ENCODE peak calls at places on chromosomes 3 and 15, in five cellular contexts. O, G, Q, H and M are unnamed samples.

GRCh38 chr15:39934415-39935044 is 615 bp downstream of the EIF2AK4 start:
- DNase-seq in Q (no peak), O (peak), H (no peak), G (no peak), M (no peak)

GRCh38 chr3:12393894-12394293 is 90.4 kb upstream of the TSEN2 start:
- DNase-seq in H (no peak), G (no peak), Q (peak), O (no peak), M (peak)

GRCh38 chr3:196489747-196490146 is 13.8 kb downstream of the RNF168 start:
- DNase-seq in Q (no peak), H (no peak), O (no peak), G (no peak), M (no peak)

GRCh38 chr3:182692685-182693084 is 100.6 kb upstream of the ATP11B start:
- DNase-seq in H (no peak), Q (no peak), G (no peak), O (no peak), M (no peak)

GRCh38 chr15:32790352-32790999 is 72.7 kb downstream of the GREM1 start:
- DNase-seq in O (no peak), Q (no peak), H (no peak), G (no peak), M (peak)

GRCh38 chr3:173911446-173911845 is 513.9 kb downstream of the NLGN1 start:
- DNase-seq in G (no peak), O (no peak), Q (no peak), H (no peak), M (no peak)

GRCh38 chr3:153043729-153044314 is 118.2 kb upstream of the RAP2B start:
- DNase-seq in G (no peak), O (no peak), H (no peak), Q (no peak), M (no peak)

GRCh38 chr3:18988619-18989229 is 159.6 kb upstream of the KCNH8 start:
- DNase-seq in O (no peak), Q (no peak), H (peak), G (no peak), M (no peak)

GRCh38 chr15:71093089-71094024 is 21.9 kb upstream of the THSD4 start:
- DNase-seq in H (peak), G (no peak), Q (no peak), O (peak), M (peak)

GRCh38 chr15:39273805-39274411 is 307.0 kb upstream of the THBS1 start:
- DNase-seq in Q (no peak), O (peak), H (peak), G (no peak), M (no peak)

GRCh38 chr15:40500584-40501330 is 30.0 kb downstream of the CHST14 start:
- DNase-seq in H (no peak), Q (no peak), O (no peak), G (no peak), M (no peak)

GRCh38 chr3:184635774-184636173 is 74.2 kb downstream of the EPHB3 start:
- DNase-seq in Q (no peak), G (no peak), O (no peak), H (no peak), M (no peak)

GRCh38 chr3:128698211-128699011 is 27.6 kb upstream of the RAB7A start:
- DNase-seq in O (peak), Q (no peak), G (peak), H (peak), M (no peak)

GRCh38 chr3:153182491-153182890 is 20.5 kb downstream of the RAP2B start:
- DNase-seq in O (no peak), Q (no peak), H (no peak), G (no peak), M (no peak)

GRCh38 chr15:35000511-35000910 is 12.4 kb upstream of the ZNF770 start:
- DNase-seq in H (peak), G (no peak), O (no peak), Q (no peak), M (peak)

GRCh38 chr3:185824467-185825378 is at the start of gene IGF2BP2:
- DNase-seq in Q (no peak), H (peak), O (peak), G (peak), M (no peak)

GRCh38 chr15:84108725-84109124 is 126.8 kb upstream of the GOLGA6L4 start:
- DNase-seq in G (no peak), O (no peak), Q (no peak), H (no peak), M (no peak)

DNA sequence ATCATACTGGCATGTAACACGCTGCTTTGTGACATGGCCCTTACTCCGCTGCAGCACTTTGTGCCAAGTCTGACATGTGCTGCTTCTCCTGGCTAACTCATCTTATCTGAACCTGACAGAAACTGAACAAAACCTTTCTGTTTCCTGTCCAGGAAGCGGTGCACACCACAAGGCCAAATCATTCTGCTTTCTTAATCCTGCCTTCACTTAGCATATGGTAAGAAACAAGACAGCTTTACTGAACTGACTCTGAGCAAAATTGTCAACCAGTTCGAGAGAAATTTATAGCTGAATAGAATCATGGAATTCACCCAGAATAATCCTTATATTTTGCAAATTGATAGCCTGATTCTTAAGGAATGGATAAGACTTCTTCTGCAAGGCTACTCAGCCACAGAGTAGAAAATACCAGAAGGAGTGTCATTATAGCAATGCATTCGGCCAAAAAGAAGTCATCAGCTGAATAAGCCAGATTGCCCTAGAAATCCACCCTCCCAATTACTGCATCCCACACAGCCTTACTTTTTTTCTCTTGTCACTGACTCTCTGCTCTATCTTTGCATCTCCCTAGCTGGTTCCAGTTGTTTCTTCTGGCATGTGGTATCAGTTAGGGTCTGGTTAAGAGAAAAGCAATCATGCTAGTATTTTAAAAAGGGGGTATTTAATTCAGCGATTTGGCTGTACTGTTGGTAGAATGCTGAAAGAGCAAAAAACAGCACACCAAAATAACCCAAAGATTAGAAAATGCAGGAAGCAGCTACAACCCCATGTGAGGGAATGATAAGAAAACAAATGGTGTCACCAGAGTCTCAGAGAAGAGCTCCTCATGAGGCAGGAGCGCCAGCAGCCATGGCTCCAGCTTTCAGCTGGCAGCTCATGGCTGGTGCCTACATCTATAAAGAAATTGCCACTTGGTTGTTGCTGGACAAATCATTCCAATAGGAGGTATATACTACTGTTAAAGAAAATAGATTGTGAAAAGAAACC is 41.7 kb upstream of the STRIT1 start:
- DNase-seq in O (no peak), Q (no peak), H (no peak), G (no peak), M (no peak)
- H3K4me3 ChIP-seq in O (no peak), Q (no peak), H (no peak), G (no peak), M (no peak)

GRCh38 chr3:162845918-162846317 is 1349.3 kb downstream of the OTOL1 start:
- DNase-seq in G (no peak), Q (no peak), O (no peak), H (no peak), M (no peak)
- TF ChIP-seq CTCF in G (no peak), Q (no peak), O (no peak), H (no peak), M (no peak)

GRCh38 chr3:31165399-31165860 is 271.0 kb upstream of the GADL1 start:
- DNase-seq in O (no peak), H (no peak), G (no peak), Q (no peak), M (no peak)
- H3K4me3 ChIP-seq in O (no peak), H (no peak), G (peak), Q (no peak), M (no peak)

GRCh38 chr15:72722071-72722696 is 36.2 kb downstream of the BBS4 start:
- DNase-seq in Q (peak), G (peak), H (peak), O (peak), M (peak)
- TF ChIP-seq CTCF in Q (peak), G (peak), H (peak), O (peak), M (peak)

GRCh38 chr15:29470794-29471193 is 201.2 kb upstream of the NSMCE3 start:
- DNase-seq in Q (no peak), H (peak), G (no peak), O (peak), M (no peak)
- H3K4me3 ChIP-seq in Q (no peak), H (no peak), G (no peak), O (no peak), M (no peak)